ENCODE peak calls at places on chromosomes 16 and 17, in seven cellular contexts. G is prostate gland; D is choroid plexus epithelial cell; R is MCF 10A; Q is LNCaP clone FGC; O is GM10248; V is CD8-positive, alpha-beta T cell. C is an unnamed sample.

GRCh38 chr17:20191066-20191465 is 181.9 kb downstream of the SPECC1 start:
- DNase-seq in Q (peak), V (no peak), D (peak), G (no peak), O (no peak), R (peak), C (no peak)

GRCh38 chr16:1505073-1505844 is 12.1 kb downstream of the TELO2 start:
- DNase-seq in O (no peak), G (no peak), R (no peak), V (no peak), Q (no peak), D (no peak), C (no peak)

GRCh38 chr17:41739661-41740352 is 5.4 kb upstream of the HAP1 start:
- DNase-seq in G (no peak), V (no peak), R (peak), O (no peak), D (no peak), Q (no peak), C (no peak)

GRCh38 chr17:50699410-50699809 is 8.3 kb downstream of the ANKRD40 start:
- DNase-seq in R (peak), D (no peak), O (no peak), G (no peak), Q (no peak), V (no peak), C (no peak)

GRCh38 chr17:80872999-80873951 is 118.4 kb upstream of the CHMP6 start:
- DNase-seq in G (no peak), O (no peak), Q (no peak), D (no peak), V (no peak), R (peak), C (no peak)

GRCh38 chr17:63332286-63332685 is 113.8 kb downstream of the CYB561 start:
- DNase-seq in Q (no peak), G (no peak), V (no peak), D (peak), R (peak), O (no peak), C (no peak)

GRCh38 chr17:9987779-9988585 is 82.9 kb upstream of the RCVRN start:
- DNase-seq in R (peak), O (peak), V (no peak), G (no peak), D (peak), Q (no peak), C (no peak)

GRCh38 chr16:67015317-67015731 is 13.6 kb upstream of the CBFB start:
- DNase-seq in Q (no peak), R (peak), O (no peak), G (no peak), V (no peak), D (no peak), C (no peak)

GRCh38 chr16:58960484-58960883 is 226.4 kb upstream of the GOT2 start:
- DNase-seq in D (no peak), Q (no peak), R (no peak), O (no peak), G (no peak), V (no peak), C (no peak)

GRCh38 chr17:75979705-75980187 is 706 bp downstream of the TEN1 start:
- DNase-seq in O (no peak), D (peak), V (no peak), Q (no peak), R (no peak), G (no peak), C (no peak)

GRCh38 chr16:27408012-27408601 is 6.1 kb downstream of the IL21R start:
- DNase-seq in R (no peak), V (no peak), G (no peak), O (peak), Q (no peak), D (peak), C (no peak)

GRCh38 chr16:64952177-64952576 is 169.7 kb downstream of the CDH11 start:
- DNase-seq in O (no peak), R (peak), G (no peak), V (no peak), Q (no peak), D (peak), C (no peak)

DNA sequence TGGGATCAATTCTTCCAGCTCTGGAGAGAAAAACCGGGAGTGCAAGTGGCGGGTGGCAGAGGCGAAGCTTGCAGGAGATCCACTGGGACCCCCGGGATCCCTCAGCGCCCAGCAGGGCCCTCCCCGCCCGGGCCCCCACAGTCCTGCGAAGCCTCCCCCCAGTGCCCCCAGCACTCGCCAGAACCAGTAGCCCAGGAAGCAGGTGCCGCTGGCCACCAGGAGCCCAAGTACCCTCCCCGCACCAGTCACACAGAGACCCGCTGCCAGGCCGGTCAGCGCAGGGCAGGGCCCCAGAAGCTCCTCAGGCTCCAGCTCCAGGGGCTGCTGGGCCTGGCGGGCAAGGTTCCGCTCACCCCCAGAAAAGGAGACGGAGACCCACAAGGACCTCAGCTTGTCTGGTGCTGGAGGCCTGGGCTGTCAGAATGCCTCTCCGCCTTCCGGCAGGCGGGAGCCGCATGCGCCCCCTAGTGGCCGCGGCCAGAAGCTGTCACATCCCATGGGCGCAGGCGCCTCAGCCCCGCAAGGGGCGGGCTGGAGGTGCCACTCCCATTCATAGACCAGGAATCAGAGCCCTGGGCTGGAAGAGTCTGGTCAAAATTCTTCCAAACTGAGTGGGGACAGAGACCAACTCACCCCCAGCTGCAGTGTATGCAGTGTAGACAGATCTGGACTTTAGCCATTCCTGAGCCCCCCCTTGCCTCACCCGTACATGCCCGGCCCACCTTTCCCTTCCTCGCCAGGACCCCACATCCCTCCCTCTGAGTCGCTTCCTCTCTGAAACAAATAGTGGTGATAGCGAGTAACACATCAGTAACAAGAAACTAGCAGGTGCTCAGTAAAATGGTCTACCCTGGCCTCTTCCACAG is 1002.3 kb downstream of the KCNJ18 start:
- DNase-seq in V (no peak), Q (peak), R (no peak), D (no peak), G (no peak), O (no peak), C (no peak)
- TF ChIP-seq CTCF in V (no peak), Q (peak), R (peak), D (no peak), G (peak), O (no peak), C (peak)

GRCh38 chr16:81480856-81481821 is 36.5 kb downstream of the CMIP start:
- DNase-seq in D (peak), O (peak), R (peak), G (no peak), Q (no peak), V (no peak), C (no peak)
- TF ChIP-seq CTCF in D (no peak), O (no peak), R (no peak), G (no peak), Q (no peak), V (no peak), C (no peak)

GRCh38 chr16:2519711-2520080 is 475 bp upstream of the AMDHD2 start:
- DNase-seq in D (no peak), V (no peak), G (no peak), O (no peak), Q (no peak), R (no peak), C (no peak)

GRCh38 chr16:2518823-2519710 is 1.1 kb upstream of the AMDHD2 start:
- DNase-seq in O (no peak), Q (no peak), D (no peak), V (no peak), R (no peak), G (no peak), C (no peak)

GRCh38 chr16:2517954-2518605 is 2.1 kb upstream of the AMDHD2 start:
- DNase-seq in D (no peak), R (no peak), G (no peak), Q (no peak), O (no peak), V (no peak), C (no peak)

GRCh38 chr16:2520784-2521577 is 810 bp downstream of the AMDHD2 start:
- DNase-seq in D (peak), Q (no peak), R (peak), G (no peak), O (peak), V (peak), C (no peak)

GRCh38 chr16:2520097-2520783 is at the start of gene AMDHD2:
- DNase-seq in R (peak), Q (peak), G (peak), O (peak), V (peak), D (peak), C (peak)
- TF ChIP-seq CTCF in R (no peak), Q (no peak), G (no peak), O (no peak), V (no peak), D (no peak), C (no peak)

GRCh38 chr16:71648162-71648561 is 22.2 kb downstream of the MARVELD3 start:
- DNase-seq in G (no peak), O (no peak), D (no peak), V (no peak), R (no peak), Q (no peak), C (no peak)

GRCh38 chr16:71645450-71645849 is 19.5 kb downstream of the MARVELD3 start:
- DNase-seq in G (no peak), O (peak), V (no peak), D (peak), R (peak), Q (no peak), C (no peak)

GRCh38 chr16:71647391-71647790 is 21.4 kb downstream of the MARVELD3 start:
- DNase-seq in O (no peak), D (no peak), G (no peak), R (no peak), Q (no peak), V (no peak), C (no peak)

DNA sequence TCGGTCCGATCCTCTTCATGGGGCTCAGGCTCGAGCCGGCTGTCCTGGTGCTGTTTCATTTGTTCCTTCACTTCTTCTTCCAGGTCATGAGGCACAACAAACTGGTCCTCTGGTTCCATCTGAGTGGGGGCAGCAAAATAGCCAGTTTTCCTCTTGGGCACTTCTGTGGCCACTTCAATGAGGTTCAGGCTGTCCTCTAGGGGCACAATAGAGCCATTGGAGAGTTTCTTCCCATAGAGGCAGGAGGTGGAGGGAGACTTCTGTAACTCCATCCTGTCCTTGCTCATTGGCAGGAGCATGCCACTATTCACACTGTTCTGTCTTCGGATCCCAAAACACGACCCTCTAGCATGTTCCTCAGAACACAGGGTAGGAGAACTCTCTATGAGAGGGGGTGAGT is 22.9 kb downstream of the MARVELD3 start:
- DNase-seq in O (no peak), Q (no peak), D (peak), G (no peak), V (no peak), R (peak), C (no peak)
- TF ChIP-seq CTCF in O (peak), Q (peak), D (peak), G (no peak), V (no peak), R (peak), C (no peak)

GRCh38 chr16:24996731-24997130 is 18.4 kb downstream of the ARHGAP17 start:
- DNase-seq in R (no peak), O (no peak), V (no peak), D (no peak), G (no peak), Q (no peak), C (no peak)

GRCh38 chr16:24997665-24998064 is 17.5 kb downstream of the ARHGAP17 start:
- DNase-seq in O (no peak), G (no peak), Q (no peak), R (no peak), V (no peak), D (no peak), C (no peak)

GRCh38 chr16:24999856-25000447 is 15.2 kb downstream of the ARHGAP17 start:
- DNase-seq in R (no peak), G (no peak), V (no peak), Q (no peak), O (no peak), D (peak), C (no peak)

GRCh38 chr16:24998201-24998600 is 17.0 kb downstream of the ARHGAP17 start:
- DNase-seq in R (no peak), G (no peak), Q (no peak), O (no peak), V (no peak), D (no peak), C (no peak)

GRCh38 chr16:24999088-24999670 is 16.0 kb downstream of the ARHGAP17 start:
- DNase-seq in Q (no peak), V (no peak), D (no peak), R (no peak), G (no peak), O (no peak), C (no peak)
- TF ChIP-seq CTCF in Q (no peak), V (no peak), D (no peak), R (no peak), G (no peak), O (no peak), C (no peak)

GRCh38 chr16:68071547-68071901 is 13.6 kb upstream of the NFATC3 start:
- DNase-seq in Q (no peak), V (no peak), O (no peak), R (no peak), G (no peak), D (no peak), C (no peak)

GRCh38 chr16:68069511-68070248 is 15.5 kb upstream of the NFATC3 start:
- DNase-seq in O (no peak), R (no peak), Q (no peak), G (no peak), V (no peak), D (no peak), C (no peak)

GRCh38 chr16:68072038-68072695 is 13.0 kb upstream of the NFATC3 start:
- DNase-seq in D (peak), G (peak), V (no peak), R (peak), O (no peak), Q (peak), C (no peak)

GRCh38 chr16:68070249-68070725 is 14.9 kb upstream of the NFATC3 start:
- DNase-seq in G (no peak), R (no peak), V (no peak), O (peak), D (no peak), Q (no peak), C (no peak)

GRCh38 chr16:68070811-68071546 is 14.2 kb upstream of the NFATC3 start:
- DNase-seq in D (no peak), Q (no peak), R (no peak), G (no peak), V (no peak), O (peak), C (no peak)
- TF ChIP-seq CTCF in D (no peak), Q (no peak), R (no peak), G (no peak), V (no peak), O (no peak), C (no peak)

DNA sequence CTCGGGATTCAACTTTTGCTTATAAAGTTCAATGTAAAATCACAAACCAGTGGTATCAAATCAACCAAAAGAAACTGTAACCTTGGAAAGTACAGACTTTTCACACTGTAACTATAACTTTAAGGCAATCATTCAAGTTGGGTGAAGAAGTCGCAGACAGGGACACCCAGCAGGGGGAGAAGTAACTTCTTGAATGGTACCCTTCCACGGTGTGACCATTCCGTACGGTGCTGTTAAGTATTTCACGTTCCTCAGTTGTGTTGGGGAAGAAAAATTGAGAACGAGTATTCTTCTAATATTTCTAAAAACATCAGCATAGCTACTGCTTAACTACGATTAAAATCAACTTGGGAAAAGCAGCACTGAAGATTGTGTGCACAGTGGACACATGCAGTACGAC is 55.8 kb downstream of the MYH10 start:
- DNase-seq in R (no peak), D (peak), V (no peak), Q (no peak), O (no peak), G (no peak), C (no peak)
- TF ChIP-seq CTCF in R (no peak), D (peak), V (no peak), Q (peak), O (no peak), G (no peak), C (no peak)

DNA sequence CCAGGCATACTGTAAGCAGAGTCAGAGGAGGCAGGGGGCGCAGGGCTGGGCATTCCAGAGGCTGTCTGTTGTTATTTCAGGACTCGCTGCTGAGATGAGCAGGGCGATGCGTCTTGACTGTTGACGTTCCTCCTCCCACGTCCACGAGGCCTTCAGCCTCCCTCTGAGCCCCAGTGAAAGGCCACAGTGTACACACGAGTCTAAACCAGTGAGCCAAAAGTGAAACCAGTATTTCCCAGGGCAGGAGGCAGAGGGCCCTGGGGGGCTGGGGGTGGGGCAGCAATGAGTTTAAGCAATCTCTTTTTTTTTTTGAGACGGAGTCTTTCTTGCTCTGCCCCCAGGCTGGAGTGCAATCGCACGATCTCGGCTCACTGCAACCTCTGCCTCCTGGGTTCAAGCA is 21.5 kb downstream of the SMTNL2 start:
- DNase-seq in Q (no peak), R (no peak), D (peak), G (no peak), V (no peak), O (peak), C (no peak)
- TF ChIP-seq CTCF in Q (no peak), R (no peak), D (peak), G (no peak), V (no peak), O (no peak), C (no peak)

GRCh38 chr17:34024303-34025178 is 230.5 kb upstream of the CCL2 start:
- DNase-seq in D (no peak), Q (no peak), V (no peak), O (no peak), G (no peak), R (no peak), C (no peak)

GRCh38 chr17:34025179-34025551 is 229.9 kb upstream of the CCL2 start:
- DNase-seq in O (no peak), G (no peak), R (no peak), V (no peak), D (no peak), Q (no peak), C (no peak)
- TF ChIP-seq CTCF in O (no peak), G (no peak), R (no peak), V (no peak), D (no peak), Q (no peak), C (no peak)